ENCODE peak calls at places on chromosome 16, in four cellular contexts. M is GM12878, L is HepG2, R is K562. J is an unnamed sample.

GRCh38 chr16:69917739-69918138 is 33.4 kb upstream of the CLEC18A start:
- DNase-seq in R (no peak), L (no peak), M (no peak), J (peak)

GRCh38 chr16:20865420-20866126 is 34.6 kb downstream of the DCUN1D3 start:
- DNase-seq in R (no peak), M (peak), L (no peak), J (no peak)

GRCh38 chr16:57478396-57479024 is 7.8 kb downstream of the DOK4 start:
- DNase-seq in R (no peak), L (no peak), M (no peak), J (no peak)

GRCh38 chr16:83438326-83438725 is 369.5 kb upstream of the HSBP1 start:
- DNase-seq in L (no peak), M (no peak), R (no peak), J (no peak)

GRCh38 chr16:49019081-49019633 is 262.5 kb downstream of the CBLN1 start:
- DNase-seq in M (no peak), L (no peak), R (no peak), J (no peak)

GRCh38 chr16:78957328-78958100 is 643.0 kb downstream of the MAF start:
- DNase-seq in M (no peak), R (no peak), L (no peak), J (no peak)

GRCh38 chr16:27313422-27314160 is at the start of gene IL4R:
- DNase-seq in L (peak), M (no peak), R (peak), J (no peak)

GRCh38 chr16:68802190-68802589 is 41.1 kb upstream of the TANGO6 start:
- DNase-seq in M (no peak), R (no peak), L (no peak), J (no peak)

GRCh38 chr16:89863741-89864391 is 9.5 kb upstream of the TCF25 start:
- DNase-seq in L (no peak), M (peak), R (no peak), J (no peak)

GRCh38 chr16:74304164-74304834 is 7.7 kb downstream of the PSMD7 start:
- DNase-seq in R (no peak), L (peak), M (no peak), J (peak)

GRCh38 chr16:70801611-70802010 is 653 bp upstream of the VAC14 start:
- DNase-seq in M (no peak), L (no peak), R (no peak), J (no peak)

GRCh38 chr16:63066552-63066951 is 1030.3 kb upstream of the CDH8 start:
- DNase-seq in R (no peak), L (no peak), M (no peak), J (no peak)

GRCh38 chr16:15970743-15971434 is 21.5 kb downstream of the ABCC1 start:
- DNase-seq in R (no peak), L (no peak), M (no peak), J (no peak)

GRCh38 chr16:17362191-17362590 is 108.6 kb downstream of the XYLT1 start:
- DNase-seq in R (no peak), L (no peak), M (no peak), J (no peak)

GRCh38 chr16:67967183-67967955 is 1.1 kb downstream of the SLC12A4 start:
- DNase-seq in M (no peak), R (no peak), L (no peak), J (no peak)

GRCh38 chr16:4176794-4177438 is 60.7 kb upstream of the ADCY9 start:
- DNase-seq in L (peak), M (peak), R (peak), J (peak)

GRCh38 chr16:66881014-66881417 is 701 bp downstream of the PDP2 start:
- DNase-seq in M (no peak), R (no peak), L (no peak), J (no peak)

GRCh38 chr16:56372938-56373337 is 52.4 kb downstream of the AMFR start:
- DNase-seq in M (no peak), L (no peak), R (no peak), J (no peak)

GRCh38 chr16:19136549-19137196 is 22.9 kb downstream of the ITPRIPL2 start:
- DNase-seq in M (no peak), R (no peak), L (no peak), J (no peak)

GRCh38 chr16:48047273-48047672 is 108.5 kb downstream of the ABCC12 start:
- DNase-seq in M (no peak), R (no peak), L (no peak), J (no peak)

GRCh38 chr16:64047878-64048277 is 1074.0 kb downstream of the CDH11 start:
- DNase-seq in L (no peak), R (no peak), M (no peak), J (no peak)

GRCh38 chr16:29858149-29858899 is 4.7 kb downstream of the CDIPT start:
- DNase-seq in L (no peak), R (no peak), M (no peak), J (no peak)

DNA sequence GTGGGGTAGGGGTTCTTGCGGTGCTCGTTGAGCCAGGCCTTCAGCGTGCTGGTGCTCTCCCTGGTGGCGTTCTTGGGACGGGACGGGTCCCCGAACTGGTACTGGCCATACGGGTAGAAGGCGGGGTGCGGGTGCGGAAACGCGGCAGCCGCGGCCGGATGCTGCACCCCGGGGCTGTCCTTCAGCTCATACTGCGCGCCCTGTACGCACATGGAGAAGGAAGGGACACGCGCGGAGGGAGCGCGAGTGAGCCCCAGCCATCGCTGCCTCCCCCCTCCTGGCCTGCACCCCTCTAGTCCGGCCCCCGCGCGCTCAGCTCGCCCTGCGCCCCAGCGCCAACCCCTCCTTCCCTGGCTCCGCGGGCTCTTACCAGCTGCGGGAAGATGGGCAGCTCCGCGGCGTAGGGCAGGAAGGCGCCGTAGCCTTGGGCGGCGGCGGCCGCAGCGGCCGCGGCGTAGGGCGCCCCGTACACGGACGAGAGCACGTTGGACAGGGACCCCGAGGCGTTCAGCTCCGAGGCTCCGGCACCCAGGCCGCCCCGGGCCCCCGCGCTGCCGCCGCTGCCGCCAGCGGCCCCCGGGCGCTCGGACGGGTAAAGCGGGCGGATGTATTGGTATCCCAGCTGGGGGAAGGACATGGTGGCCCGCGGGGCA is 1.0 kb downstream of the IRX3 start:
- DNase-seq in M (no peak), R (no peak), L (peak), J (peak)
- TF ChIP-seq CHD4 in M (no peak), R (no peak), L (no peak), J (no peak)

DNA sequence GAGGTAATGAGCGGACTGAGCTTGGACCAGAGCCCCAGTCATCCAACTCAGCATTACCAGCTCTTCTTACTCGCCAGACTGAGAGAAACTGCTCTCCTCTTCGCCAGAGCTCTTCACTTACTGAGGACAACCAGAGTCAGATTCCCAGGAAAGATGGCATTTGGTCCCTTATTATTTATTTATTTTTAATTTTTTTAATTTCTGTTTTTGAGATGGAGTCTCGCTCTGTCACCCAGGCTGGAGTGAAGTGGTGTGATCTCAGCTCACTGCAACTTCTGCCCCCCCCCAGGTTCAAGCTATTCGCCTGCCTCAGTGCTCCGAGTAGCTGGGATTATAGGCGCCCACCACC is 23.3 kb downstream of the DEXI start:
- DNase-seq in M (no peak), R (no peak), L (no peak), J (no peak)
- TF ChIP-seq CTCF in M (no peak), R (no peak), L (no peak), J (no peak)

GRCh38 chr16:1707193-1707790 is 1.3 kb downstream of the MAPK8IP3 start:
- DNase-seq in L (peak), R (peak), M (no peak), J (no peak)

GRCh38 chr16:1708083-1708767 is 2.2 kb downstream of the MAPK8IP3 start:
- DNase-seq in M (no peak), R (peak), L (no peak), J (no peak)

GRCh38 chr16:1705688-1706385 is at the start of gene MAPK8IP3:
- DNase-seq in R (peak), L (peak), M (peak), J (peak)

GRCh38 chr16:1708768-1709180 is 2.8 kb downstream of the MAPK8IP3 start:
- DNase-seq in L (no peak), M (no peak), R (peak), J (no peak)

GRCh38 chr16:1706386-1707192 is 594 bp downstream of the MAPK8IP3 start:
- DNase-seq in M (no peak), R (peak), L (no peak), J (no peak)
- TF ChIP-seq CHD4 in M (no peak), R (no peak), L (no peak), J (no peak)

DNA sequence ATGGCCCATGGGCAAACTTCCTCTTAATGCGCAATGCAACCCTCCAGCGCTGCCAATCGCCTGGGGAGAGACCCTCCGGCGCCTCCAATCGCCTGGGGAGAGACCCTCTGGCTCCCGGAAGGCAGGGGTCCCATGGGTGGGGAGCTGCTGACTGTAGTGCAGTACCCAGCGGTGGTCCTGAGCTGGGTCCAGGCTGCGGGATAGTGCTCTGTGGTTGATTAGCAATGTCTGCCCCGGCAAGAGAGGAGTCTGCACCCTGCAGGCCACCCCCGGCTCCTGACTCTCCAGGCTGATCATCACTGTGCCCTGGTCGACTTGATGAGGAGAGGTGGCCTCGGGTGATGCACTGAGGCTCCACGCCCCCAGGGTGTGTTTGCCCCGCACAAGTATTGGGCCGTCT is 44.6 kb upstream of the ZNF469 start:
- DNase-seq in L (no peak), R (no peak), M (no peak), J (no peak)
- TF ChIP-seq CTCF in L (no peak), R (peak), M (no peak), J (no peak)

DNA sequence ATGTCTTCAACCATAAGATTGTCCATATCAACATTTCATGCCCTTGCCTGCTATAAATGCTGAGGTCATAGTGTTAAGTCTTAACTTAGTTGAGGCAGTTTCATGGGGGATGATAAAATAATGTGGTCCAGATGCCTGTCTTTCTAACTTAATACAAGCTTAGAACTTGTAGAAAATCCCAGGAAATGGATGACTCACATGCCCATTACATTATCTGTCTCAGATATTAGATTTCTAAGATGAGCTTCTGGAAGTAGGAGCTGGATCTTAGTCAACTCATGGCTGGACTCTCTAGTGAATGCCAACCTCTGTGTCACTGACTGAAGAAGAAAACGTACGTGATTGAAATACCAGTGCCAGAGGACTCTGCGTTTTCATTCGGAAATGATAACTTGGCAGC is 797.5 kb upstream of the EEF2KMT start:
- DNase-seq in L (no peak), M (no peak), R (no peak), J (no peak)
- TF ChIP-seq CHD4 in L (no peak), M (no peak), R (no peak), J (no peak)

DNA sequence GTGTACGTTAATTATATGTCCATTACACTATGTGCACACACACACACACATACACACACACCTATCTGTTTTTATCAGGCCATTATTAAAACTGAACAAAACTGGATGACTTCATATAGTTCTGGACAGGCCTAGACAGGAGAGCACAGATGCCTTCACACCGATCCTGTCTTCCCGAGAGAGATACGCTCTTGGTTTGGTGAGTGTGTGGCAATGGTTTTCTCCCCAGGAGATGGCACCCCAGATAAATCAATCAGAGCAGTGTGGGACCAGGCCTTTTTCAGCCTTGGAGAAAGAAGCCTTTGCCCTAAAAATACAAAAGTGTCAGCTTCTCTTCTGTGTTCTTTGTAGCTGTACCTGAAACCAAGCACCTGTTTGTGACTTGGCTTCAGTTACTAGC is 83.7 kb downstream of the CPPED1 start:
- DNase-seq in L (no peak), R (no peak), M (no peak), J (no peak)
- TF ChIP-seq CTCF in L (peak), R (no peak), M (no peak), J (no peak)

GRCh38 chr16:50702725-50703124 is 9.3 kb downstream of the NOD2 start:
- DNase-seq in R (no peak), L (no peak), M (no peak), J (no peak)
- TF ChIP-seq CHD4 in R (no peak), L (no peak), M (no peak), J (no peak)

GRCh38 chr16:50593410-50594139 is 45.4 kb downstream of the NKD1 start:
- DNase-seq in L (no peak), R (peak), M (no peak), J (no peak)
- TF ChIP-seq CTCF in L (peak), R (peak), M (no peak), J (no peak)

GRCh38 chr16:88556294-88556988 is 13.8 kb upstream of the ZC3H18 start:
- DNase-seq in M (no peak), L (no peak), R (no peak), J (no peak)
- TF ChIP-seq CHD4 in M (no peak), L (no peak), R (no peak), J (no peak)